ENCODE peak calls at places on chromosomes 1 and 21, in eight cellular contexts. I, C, H, S, K, B, T and Y are unnamed samples.

GRCh38 chr1:15799004-15799867 is 8.2 kb downstream of the UQCRHL start:
- DNase-seq in I (peak; percentile 88), C (peak; percentile 83), H (peak; percentile 89), S (peak; percentile 4), K (peak; percentile 66), B (peak; percentile 92), T (no peak), Y (no peak)

GRCh38 chr21:40687625-40688024 is 159.3 kb downstream of the DSCAM start:
- DNase-seq in I (no peak), C (no peak), H (no peak), S (no peak), K (no peak), B (no peak), T (no peak), Y (no peak)

GRCh38 chr21:15604424-15604823 is 125.4 kb upstream of the USP25 start:
- DNase-seq in I (peak; percentile 55), C (no peak), H (peak; percentile 44), S (no peak), K (no peak), B (peak; percentile 61), T (no peak), Y (no peak)

GRCh38 chr1:58964880-58965279 is 181.0 kb upstream of the JUN start:
- DNase-seq in I (peak; percentile 57), C (no peak), H (no peak), S (no peak), K (no peak), B (no peak), T (no peak), Y (no peak)

GRCh38 chr1:41357451-41358151 is 3.6 kb upstream of the FOXO6 start:
- DNase-seq in I (no peak), C (no peak), H (no peak), S (no peak), K (peak; percentile 23), B (peak; percentile 72), T (no peak), Y (no peak)

GRCh38 chr1:221961532-221962292 is 219.8 kb upstream of the DUSP10 start:
- DNase-seq in I (peak; percentile 47), C (peak; percentile 44), H (peak; percentile 75), S (peak; percentile 34), K (no peak), B (peak; percentile 68), T (no peak), Y (no peak)

GRCh38 chr21:16046625-16047340 is 317.0 kb downstream of the USP25 start:
- DNase-seq in I (no peak), C (no peak), H (no peak), S (no peak), K (no peak), B (no peak), T (no peak), Y (no peak)

GRCh38 chr1:223230161-223230881 is 87.3 kb upstream of the TLR5 start:
- DNase-seq in I (no peak), C (peak; percentile 41), H (peak; percentile 37), S (peak; percentile 25), K (no peak), B (peak; percentile 54), T (no peak), Y (no peak)

GRCh38 chr1:83857108-83857507 is 141.8 kb downstream of the TTLL7 start:
- DNase-seq in I (no peak), C (no peak), H (peak; percentile 13), S (no peak), K (no peak), B (no peak), T (no peak), Y (no peak)

GRCh38 chr1:17525996-17526686 is 13.4 kb upstream of the ARHGEF10L start:
- DNase-seq in I (no peak), C (no peak), H (no peak), S (no peak), K (no peak), B (no peak), T (no peak), Y (no peak)

GRCh38 chr1:112954059-112954458 is 1.9 kb downstream of the SLC16A1 start:
- DNase-seq in I (no peak), C (no peak), H (no peak), S (no peak), K (no peak), B (no peak), T (no peak), Y (no peak)

GRCh38 chr1:17540255-17541001 is 930 bp downstream of the ARHGEF10L start:
- DNase-seq in I (no peak), C (no peak), H (no peak), S (no peak), K (peak; percentile 64), B (no peak), T (peak; percentile 31), Y (peak; percentile 39)

GRCh38 chr1:22876359-22877111 is 96.1 kb downstream of the LACTBL1 start:
- DNase-seq in I (no peak), C (no peak), H (no peak), S (no peak), K (no peak), B (no peak), T (peak; percentile 22), Y (no peak)

GRCh38 chr1:17437260-17438175 is 2.0 kb downstream of the RCC2 start:
- DNase-seq in I (no peak), C (no peak), H (peak; percentile 29), S (peak; percentile 65), K (peak; percentile 35), B (peak; percentile 35), T (peak; percentile 34), Y (no peak)

GRCh38 chr21:44074315-44074958 is 32.8 kb upstream of the PWP2 start:
- DNase-seq in I (no peak), C (no peak), H (no peak), S (no peak), K (no peak), B (no peak), T (no peak), Y (no peak)

GRCh38 chr21:28540514-28540913 is 452.2 kb downstream of the LTN1 start:
- DNase-seq in I (no peak), C (no peak), H (no peak), S (no peak), K (no peak), B (no peak), T (no peak), Y (no peak)

GRCh38 chr1:185229981-185230380 is 73.0 kb downstream of the SWT1 start:
- DNase-seq in I (no peak), C (no peak), H (no peak), S (no peak), K (no peak), B (no peak), T (no peak), Y (no peak)

GRCh38 chr1:178633068-178633467 is 92.0 kb upstream of the RALGPS2 start:
- DNase-seq in I (no peak), C (no peak), H (no peak), S (no peak), K (no peak), B (peak; percentile 25), T (no peak), Y (no peak)

GRCh38 chr1:27961646-27962221 is 2.0 kb downstream of the XKR8 start:
- DNase-seq in I (no peak), C (no peak), H (no peak), S (no peak), K (no peak), B (no peak), T (no peak), Y (no peak)

GRCh38 chr21:28714795-28715464 is 277.7 kb downstream of the LTN1 start:
- DNase-seq in I (no peak), C (no peak), H (no peak), S (no peak), K (no peak), B (no peak), T (no peak), Y (no peak)

GRCh38 chr1:177820213-177820612 is 149.6 kb downstream of the SEC16B start:
- DNase-seq in I (no peak), C (no peak), H (no peak), S (no peak), K (no peak), B (no peak), T (no peak), Y (no peak)

GRCh38 chr1:98546319-98546718 is 115.2 kb upstream of the SNX7 start:
- DNase-seq in I (no peak), C (no peak), H (no peak), S (no peak), K (no peak), B (no peak), T (no peak), Y (no peak)

GRCh38 chr1:76726251-76726650 is 141.0 kb upstream of the ST6GALNAC5 start:
- DNase-seq in I (no peak), C (no peak), H (no peak), S (no peak), K (no peak), B (no peak), T (no peak), Y (no peak)

GRCh38 chr1:36482724-36483388 is at the start of gene CSF3R:
- DNase-seq in I (peak; percentile 42), C (no peak), H (no peak), S (no peak), K (no peak), B (no peak), T (no peak), Y (no peak)

GRCh38 chr1:12436817-12437599 is 181.0 kb downstream of the DHRS3 start:
- DNase-seq in I (no peak), C (no peak), H (no peak), S (peak; percentile 54), K (no peak), B (no peak), T (no peak), Y (no peak)

GRCh38 chr1:240109920-240110685 is 18.4 kb downstream of the FMN2 start:
- DNase-seq in I (no peak), C (no peak), H (no peak), S (no peak), K (no peak), B (no peak), T (no peak), Y (no peak)

GRCh38 chr1:28602536-28603439 is 10.7 kb downstream of the RAB42 start:
- DNase-seq in I (peak; percentile 65), C (no peak), H (peak; percentile 48), S (peak; percentile 24), K (peak; percentile 35), B (peak; percentile 50), T (peak; percentile 64), Y (peak; percentile 11)

GRCh38 chr1:155646307-155646706 is 36.3 kb downstream of the MSTO1 start:
- DNase-seq in I (no peak), C (no peak), H (no peak), S (no peak), K (no peak), B (no peak), T (no peak), Y (no peak)

GRCh38 chr1:231233735-231234417 is 7.1 kb upstream of the GNPAT start:
- DNase-seq in I (no peak), C (peak; percentile 75), H (peak; percentile 15), S (no peak), K (no peak), B (no peak), T (no peak), Y (no peak)

GRCh38 chr1:11707621-11708276 is 16.2 kb downstream of the DRAXIN start:
- DNase-seq in I (peak; percentile 44), C (no peak), H (peak; percentile 34), S (no peak), K (no peak), B (peak; percentile 66), T (no peak), Y (no peak)

GRCh38 chr21:42336065-42336464 is 14.7 kb downstream of the TFF2 start:
- DNase-seq in I (no peak), C (no peak), H (peak; percentile 84), S (no peak), K (peak; percentile 8), B (no peak), T (no peak), Y (no peak)

GRCh38 chr1:212943393-212943710 is 7.0 kb upstream of the VASH2 start:
- DNase-seq in I (no peak), C (no peak), H (no peak), S (no peak), K (no peak), B (no peak), T (no peak), Y (no peak)

GRCh38 chr1:1858382-1859086 is 32.4 kb downstream of the GNB1 start:
- DNase-seq in I (peak; percentile 60), C (no peak), H (peak; percentile 61), S (no peak), K (peak; percentile 88), B (peak; percentile 28), T (peak; percentile 16), Y (no peak)

GRCh38 chr1:172845371-172845770 is 186.5 kb downstream of the FASLG start:
- DNase-seq in I (no peak), C (no peak), H (peak; percentile 18), S (peak; percentile 75), K (no peak), B (no peak), T (no peak), Y (no peak)